ENCODE peak calls at places on chromosome 13, in six cellular contexts. I is foreskin keratinocyte, Q is keratinocyte, M is iPS DF 6.9, F is H9, L is breast epithelium. N is an unnamed sample. For H3K4me1, the result is how much of the 10 kb centered on the place peaks cover.

GRCh38 chr13:43357435-43358065 is 334.2 kb downstream of the DNAJC15 start:
- DNase-seq in Q (no peak), L (no peak), M (no peak), F (no peak), I (no peak), N (no peak)

GRCh38 chr13:46953331-46953730 is 56.5 kb upstream of the HTR2A start:
- DNase-seq in I (no peak), F (no peak), L (no peak), Q (no peak), M (no peak), N (no peak)

GRCh38 chr13:28245465-28245864 is 107.1 kb downstream of the PAN3 start:
- DNase-seq in Q (no peak), L (no peak), M (no peak), I (no peak), F (no peak), N (no peak)

GRCh38 chr13:22454586-22454985 is 726.2 kb upstream of the SGCG start:
- DNase-seq in F (peak), I (no peak), Q (no peak), L (no peak), M (peak), N (no peak)

GRCh38 chr13:60976367-60976766 is 439.3 kb downstream of the PCDH20 start:
- DNase-seq in Q (no peak), L (no peak), I (no peak), M (no peak), F (no peak), N (no peak)

GRCh38 chr13:105471683-105472082 is 1063.8 kb downstream of the EFNB2 start:
- DNase-seq in Q (no peak), L (no peak), I (no peak), M (no peak), F (no peak), N (no peak)

GRCh38 chr13:33263976-33264619 is 21.5 kb downstream of the STARD13 start:
- DNase-seq in L (no peak), M (no peak), F (no peak), I (no peak), Q (no peak), N (no peak)

GRCh38 chr13:43085545-43085944 is 62.2 kb downstream of the DNAJC15 start:
- DNase-seq in M (no peak), I (peak), Q (no peak), L (no peak), F (no peak), N (no peak)

GRCh38 chr13:33318744-33319143 is 33.2 kb upstream of the STARD13 start:
- DNase-seq in I (no peak), Q (no peak), F (no peak), M (no peak), L (no peak), N (no peak)

GRCh38 chr13:26254583-26255102 is 714 bp downstream of the CDK8 start:
- DNase-seq in F (peak), M (no peak), L (peak), I (peak), Q (no peak), N (peak)

GRCh38 chr13:112554214-112554850 is 33.6 kb downstream of the TUBGCP3 start:
- DNase-seq in F (no peak), L (no peak), M (no peak), Q (no peak), I (no peak), N (no peak)

GRCh38 chr13:83732755-83733154 is 149.5 kb downstream of the SLITRK1 start:
- DNase-seq in F (no peak), Q (no peak), L (no peak), I (no peak), M (no peak), N (no peak)

GRCh38 chr13:90641884-90642283 is 705.6 kb upstream of the MIR17HG start:
- DNase-seq in M (no peak), I (no peak), L (no peak), F (no peak), Q (no peak), N (no peak)

GRCh38 chr13:39035799-39036198 is 2.1 kb downstream of the PROSER1 start:
- DNase-seq in M (no peak), L (no peak), F (no peak), I (no peak), Q (no peak), N (no peak)
- H3K4me1 ChIP-seq in M (under half), L (under half), F (under half), I (under half), Q (under half), N (under half)

GRCh38 chr13:39025433-39025839 is 12.5 kb downstream of the PROSER1 start:
- DNase-seq in M (no peak), L (peak), Q (no peak), F (no peak), I (no peak), N (peak)
- H3K27ac ChIP-seq in M (no peak), L (peak), Q (no peak), F (peak), I (no peak), N (peak)

DNA sequence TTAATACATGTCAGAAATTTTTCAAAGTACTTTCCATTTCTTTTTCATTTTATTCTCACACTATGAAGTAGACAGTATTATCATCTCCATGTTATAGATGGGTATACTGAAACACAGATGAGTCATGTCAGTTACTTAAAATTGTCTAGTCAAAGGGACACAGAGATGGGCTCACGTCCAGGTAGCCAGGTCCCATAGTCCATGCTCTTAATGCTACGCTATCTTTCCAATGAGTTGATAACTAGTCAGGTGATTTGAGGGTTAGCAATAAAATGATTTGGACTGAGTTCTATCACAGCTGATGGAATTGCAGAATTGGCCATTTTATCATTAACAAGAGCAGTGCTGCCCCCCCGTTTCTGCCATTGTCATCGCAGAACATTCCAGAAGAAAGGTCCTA is 319.0 kb downstream of the DLEU7 start:
- DNase-seq in Q (no peak), M (no peak), I (no peak), L (no peak), F (no peak), N (no peak)
- H3K4me1 ChIP-seq in Q (under half), M (under half), I (under half), L (under half), F (under half), N (under half)

DNA sequence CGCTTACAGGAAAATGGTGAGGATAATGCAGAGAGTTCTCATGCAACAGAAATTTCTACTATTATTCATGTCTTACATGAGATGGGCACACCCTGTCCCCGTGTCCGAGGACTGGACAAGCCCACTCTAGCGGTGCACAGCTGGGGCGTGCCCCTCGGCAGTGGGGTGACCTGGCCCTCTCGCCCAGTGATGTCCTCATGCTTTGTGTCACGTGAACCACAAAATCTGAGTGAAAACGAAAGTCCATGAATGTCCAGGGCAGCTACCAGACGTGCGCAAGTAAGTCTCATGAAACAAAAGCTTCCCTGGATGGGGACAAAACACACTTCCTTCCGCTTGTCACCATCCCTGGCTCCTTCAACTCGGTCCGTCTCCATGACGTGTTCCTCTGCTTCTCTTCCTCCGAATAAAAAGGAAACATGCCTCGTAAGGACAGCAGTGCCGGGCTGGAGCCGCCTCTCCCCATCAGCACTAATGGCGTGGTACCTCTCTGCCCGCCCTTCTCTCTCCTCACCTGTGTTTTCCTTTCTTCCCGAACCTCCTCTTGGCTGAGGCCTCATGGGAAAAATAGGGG is 45.6 kb downstream of the ANKRD10 start:
- DNase-seq in Q (no peak), F (no peak), M (no peak), L (no peak), I (no peak), N (no peak)
- H3K27ac ChIP-seq in Q (peak), F (no peak), M (no peak), L (peak), I (peak), N (peak)

DNA sequence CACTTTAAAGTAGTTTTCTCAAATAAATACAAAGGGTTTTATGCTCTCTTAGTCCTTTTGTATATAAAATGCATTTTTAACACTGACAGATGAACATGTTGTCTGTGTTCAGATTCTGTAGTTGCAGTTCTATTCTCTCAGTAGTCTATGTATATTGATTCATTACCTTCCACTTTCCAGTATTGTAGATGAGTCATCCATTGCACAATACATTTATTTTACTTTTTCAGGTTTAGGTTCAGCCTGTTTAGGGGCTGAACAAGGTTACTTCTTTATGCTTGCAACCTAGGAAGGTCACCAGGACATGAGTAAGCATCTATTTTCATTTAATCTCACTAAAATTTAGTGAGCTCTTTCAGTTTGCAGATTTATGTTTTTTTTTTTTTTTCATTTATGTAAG is 173.6 kb downstream of the NALCN start:
- DNase-seq in F (no peak), L (no peak), Q (no peak), M (no peak), I (peak), N (no peak)
- H3K4me1 ChIP-seq in F (under half), L (under half), Q (under half), M (under half), I (under half), N (under half)

GRCh38 chr13:51518847-51519246 is 65.4 kb upstream of the WDFY2 start:
- DNase-seq in I (no peak), L (no peak), Q (no peak), F (no peak), M (no peak), N (no peak)
- H3K27ac ChIP-seq in I (no peak), L (no peak), Q (no peak), F (no peak), M (no peak), N (no peak)

GRCh38 chr13:97238883-97239282 is 16.8 kb downstream of the MBNL2 start:
- DNase-seq in I (no peak), Q (no peak), L (no peak), M (no peak), F (no peak), N (no peak)
- H3K4me1 ChIP-seq in I (under half), Q (under half), L (under half), M (under half), F (under half), N (under half)

GRCh38 chr13:98311200-98311548 is 134.1 kb upstream of the RNF113B start:
- DNase-seq in Q (no peak), L (no peak), F (no peak), M (no peak), I (no peak), N (no peak)
- H3K27ac ChIP-seq in Q (no peak), L (peak), F (no peak), M (no peak), I (no peak), N (no peak)

GRCh38 chr13:67146523-67147130 is 83.5 kb downstream of the PCDH9 start:
- DNase-seq in F (no peak), Q (no peak), I (no peak), L (no peak), M (no peak), N (no peak)
- H3K4me1 ChIP-seq in F (under half), Q (under half), I (under half), L (under half), M (under half), N (under half)